ENCODE peak calls at places on chromosomes 6 and 20, in four cellular contexts. A, F, R and B are unnamed samples.

GRCh38 chr6:18269253-18269652 is 4.9 kb upstream of the DEK start:
- DNase-seq in R (peak; percentile 52), F (peak; percentile 49), A (no peak), B (no peak)

GRCh38 chr20:40961686-40962640 is 66.7 kb upstream of the TOP1 start:
- DNase-seq in A (no peak), R (no peak), F (peak; percentile 65), B (no peak)

GRCh38 chr6:14121936-14122344 is 4.4 kb downstream of the CD83 start:
- DNase-seq in F (peak; percentile 54), R (no peak), A (no peak), B (no peak)

GRCh38 chr6:158516098-158516497 is 43.8 kb upstream of the TMEM181 start:
- DNase-seq in R (no peak), A (no peak), F (no peak), B (no peak)

GRCh38 chr6:32937230-32937633 is 3.6 kb downstream of the HLA-DMB start:
- DNase-seq in A (no peak), R (no peak), F (no peak), B (no peak)

GRCh38 chr20:3754258-3754595 is 13.3 kb downstream of the ADISSP start:
- DNase-seq in A (no peak), R (no peak), F (no peak), B (no peak)

GRCh38 chr6:1636971-1637871 is 27.5 kb downstream of the FOXC1 start:
- DNase-seq in A (no peak), R (no peak), F (no peak), B (no peak)

GRCh38 chr20:60105404-60105803 is 147.2 kb downstream of the CDH26 start:
- DNase-seq in R (no peak), F (no peak), A (no peak), B (no peak)

GRCh38 chr6:38349795-38350194 is 289.9 kb downstream of the BTBD9 start:
- DNase-seq in R (no peak), F (no peak), A (no peak), B (no peak)

GRCh38 chr20:575230-575629 is 31.6 kb upstream of the CSNK2A1 start:
- DNase-seq in A (no peak), R (no peak), F (no peak), B (no peak)

GRCh38 chr6:158109744-158110143 is 58.3 kb downstream of the SERAC1 start:
- DNase-seq in A (no peak), R (no peak), F (no peak), B (peak; percentile 11)

GRCh38 chr6:50822078-50822476 is 3.4 kb downstream of the TFAP2B start:
- DNase-seq in F (no peak), R (no peak), A (no peak), B (no peak)

GRCh38 chr20:24995741-24996448 is 3.3 kb upstream of the APMAP start:
- DNase-seq in F (no peak), R (no peak), A (no peak), B (no peak)

GRCh38 chr6:56050530-56050929 is 175.1 kb upstream of the BMP5 start:
- DNase-seq in R (no peak), F (no peak), A (no peak), B (no peak)

GRCh38 chr6:49025273-49026240 is 437.5 kb downstream of the MMUT start:
- DNase-seq in A (no peak), R (no peak), F (no peak), B (no peak)

GRCh38 chr6:104705095-104705707 is 154.5 kb downstream of the HACE1 start:
- DNase-seq in A (no peak), R (no peak), F (peak; percentile 78), B (peak; percentile 72)

GRCh38 chr6:34110610-34111009 is 35.3 kb downstream of the GRM4 start:
- DNase-seq in A (no peak), R (no peak), F (no peak), B (no peak)

GRCh38 chr6:146582857-146583256 is 15.9 kb upstream of the ADGB start:
- DNase-seq in R (no peak), F (no peak), A (peak; percentile 69), B (peak; percentile 69)

GRCh38 chr6:132484680-132485018 is 28.3 kb downstream of the STX7 start:
- DNase-seq in R (no peak), A (no peak), F (no peak), B (no peak)

GRCh38 chr6:136564170-136564569 is 13.9 kb upstream of the MAP7 start:
- DNase-seq in F (no peak), A (no peak), R (no peak), B (no peak)

GRCh38 chr20:61399433-61399832 is 147.4 kb downstream of the CDH4 start:
- DNase-seq in F (no peak), A (peak; percentile 25), R (no peak), B (no peak)

GRCh38 chr6:16337280-16337975 is 99.0 kb downstream of the GMPR start:
- DNase-seq in F (no peak), R (no peak), A (peak; percentile 98), B (peak; percentile 98)

GRCh38 chr6:147077251-147077650 is 127.0 kb upstream of the STXBP5 start:
- DNase-seq in A (no peak), F (no peak), R (no peak), B (no peak)

GRCh38 chr6:41288025-41288777 is 1.7 kb upstream of the TREM1 start:
- DNase-seq in F (peak; percentile 22), R (no peak), A (no peak), B (peak; percentile 18)

GRCh38 chr6:139981810-139982550 is 607.5 kb upstream of the CITED2 start:
- DNase-seq in R (no peak), F (no peak), A (no peak), B (peak; percentile 66)

GRCh38 chr6:107869871-107870270 is 45.8 kb upstream of the SCML4 start:
- DNase-seq in A (no peak), R (no peak), F (no peak), B (no peak)

GRCh38 chr20:57535297-57535696 is 10.4 kb upstream of the CTCFL start:
- DNase-seq in F (no peak), R (no peak), A (peak; percentile 61), B (no peak)

GRCh38 chr6:52995913-52996685 is 1.0 kb upstream of the GSTA4 start:
- DNase-seq in F (peak; percentile 71), R (no peak), A (no peak), B (peak; percentile 73)

GRCh38 chr6:150044621-150045145 is 19.4 kb upstream of the RAET1L start:
- DNase-seq in F (no peak), A (peak; percentile 59), R (no peak), B (no peak)

GRCh38 chr6:27890351-27891299 is 21.6 kb downstream of the OR2B2 start:
- DNase-seq in A (no peak), F (peak; percentile 96), R (peak; percentile 73), B (peak; percentile 91)

GRCh38 chr20:53984354-53984753 is 86.0 kb downstream of the BCAS1 start:
- DNase-seq in F (no peak), R (no peak), A (no peak), B (no peak)

GRCh38 chr6:169859401-169859977 is 108.1 kb downstream of the ERMARD start:
- DNase-seq in R (no peak), F (no peak), A (peak; percentile 51), B (no peak)

GRCh38 chr6:2738373-2738979 is 12.2 kb downstream of the MYLK4 start:
- DNase-seq in A (no peak), R (peak; percentile 64), F (peak; percentile 64), B (peak; percentile 79)
- H3K36me3 ChIP-seq in A (no peaks in the 10 kb centered on the region), R (no peaks in the 10 kb centered on the region), F (no peaks in the 10 kb centered on the region), B (no peaks in the 10 kb centered on the region)

GRCh38 chr6:31560697-31561058 is 11.4 kb upstream of the LTA start:
- DNase-seq in F (no peak), R (no peak), A (no peak), B (no peak)
- H3K27ac ChIP-seq in F (peak overlapping the region; percentile 77), R (peak overlapping the region; percentile 41), A (no peak overlapping the region), B (peak overlapping the region; percentile 64)

DNA sequence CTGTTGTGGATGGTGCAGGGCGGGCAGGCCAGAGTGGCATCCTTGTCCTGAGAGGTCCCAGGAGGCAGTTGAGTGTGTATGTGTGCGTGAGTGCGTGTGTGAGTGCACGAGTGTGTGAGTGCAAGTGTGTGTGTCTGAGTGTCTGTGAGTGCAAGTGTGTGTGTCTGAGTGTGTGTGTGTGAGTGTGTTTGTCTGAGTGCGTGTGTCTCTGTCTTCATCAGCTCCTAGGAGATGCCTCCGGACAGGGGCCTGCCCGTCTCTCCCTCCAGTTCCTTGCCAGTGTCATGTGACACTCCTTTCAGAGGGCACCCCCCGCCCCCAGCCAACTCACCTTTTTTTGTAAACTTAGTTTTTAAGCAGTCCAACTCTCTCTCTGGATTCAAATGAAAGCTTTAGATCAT is 12.3 kb downstream of the IGF2R start:
- DNase-seq in A (no peak), R (no peak), F (peak; percentile 38), B (no peak)
- H3K4me3 ChIP-seq in A (no peak overlapping the region), R (no peak overlapping the region), F (peak overlapping the region; percentile 67), B (no peak overlapping the region)

GRCh38 chr6:36969240-36969691 is 14.7 kb downstream of the PI16 start:
- DNase-seq in F (no peak), R (no peak), A (no peak), B (no peak)

GRCh38 chr6:36969988-36970891 is 15.7 kb downstream of the PI16 start:
- DNase-seq in F (no peak), A (no peak), R (peak; percentile 38), B (no peak)

GRCh38 chr6:36967301-36967700 is 12.8 kb downstream of the PI16 start:
- DNase-seq in F (no peak), R (no peak), A (no peak), B (no peak)

GRCh38 chr6:36967757-36968156 is 13.2 kb downstream of the PI16 start:
- DNase-seq in R (no peak), F (no peak), A (no peak), B (no peak)

GRCh38 chr6:36968266-36968977 is 13.9 kb downstream of the PI16 start:
- DNase-seq in A (peak; percentile 81), R (no peak), F (no peak), B (no peak)
- H3K36me3 ChIP-seq in A (peaks cover 4% of the 10 kb centered on the region), R (peaks cover 64% of the 10 kb centered on the region), F (peaks cover 70% of the 10 kb centered on the region), B (peaks cover 30% of the 10 kb centered on the region)